ENCODE peak calls at places on chromosomes 13 and 19, in ten cellular contexts. One of them, this sample, is unnamed.

GRCh38 chr13:31045621-31046081 is 113.2 kb downstream of the TEX26 start:
- DNase-seq in erythroblast: peak
- DNase-seq in stimulated activated CD4-positive, alpha-beta T cell treated with anti-CD3 and anti-CD28 coated beads, Interleukin-4, amount 100 ng/mL, for 48 hours: peak
- DNase-seq in NCI-H748 treated with DMSO at 0.1 percent for 48 hours: no peak
- DNase-seq in AG08395: peak
- DNase-seq in AG09319: peak
- DNase-seq in activated naive CD4-positive, alpha-beta T cell treated with Interleukin-2 at 50 U/mL for 16 hours: peak
- DNase-seq in breast epithelium: no peak
- DNase-seq in NCI-H345: peak
- DNase-seq in cerebellum: no peak
- DNase-seq in this sample: peak

GRCh38 chr19:33398361-33399060 is 25.0 kb downstream of the CEBPG start:
- DNase-seq in erythroblast: no peak
- DNase-seq in cerebellum: no peak
- DNase-seq in stimulated activated CD4-positive, alpha-beta T cell treated with anti-CD3 and anti-CD28 coated beads, Interleukin-4, amount 100 ng/mL, for 48 hours: no peak
- DNase-seq in AG08395: no peak
- DNase-seq in AG09319: no peak
- DNase-seq in activated naive CD4-positive, alpha-beta T cell treated with Interleukin-2 at 50 U/mL for 16 hours: no peak
- DNase-seq in NCI-H748 treated with DMSO at 0.1 percent for 48 hours: no peak
- DNase-seq in NCI-H345: no peak
- DNase-seq in breast epithelium: no peak
- DNase-seq in this sample: no peak

GRCh38 chr19:51000981-51001380 is 423 bp downstream of the KLK8 start:
- DNase-seq in erythroblast: no peak
- DNase-seq in stimulated activated CD4-positive, alpha-beta T cell treated with anti-CD3 and anti-CD28 coated beads, Interleukin-4, amount 100 ng/mL, for 48 hours: no peak
- DNase-seq in activated naive CD4-positive, alpha-beta T cell treated with Interleukin-2 at 50 U/mL for 16 hours: no peak
- DNase-seq in NCI-H345: no peak
- DNase-seq in AG09319: no peak
- DNase-seq in breast epithelium: peak
- DNase-seq in cerebellum: no peak
- DNase-seq in NCI-H748 treated with DMSO at 0.1 percent for 48 hours: no peak
- DNase-seq in AG08395: no peak
- DNase-seq in this sample: no peak

GRCh38 chr13:78241278-78241919 is 322.8 kb upstream of the EDNRB start:
- DNase-seq in NCI-H345: peak
- DNase-seq in activated naive CD4-positive, alpha-beta T cell treated with Interleukin-2 at 50 U/mL for 16 hours: no peak
- DNase-seq in stimulated activated CD4-positive, alpha-beta T cell treated with anti-CD3 and anti-CD28 coated beads, Interleukin-4, amount 100 ng/mL, for 48 hours: peak
- DNase-seq in AG09319: no peak
- DNase-seq in erythroblast: peak
- DNase-seq in breast epithelium: no peak
- DNase-seq in AG08395: peak
- DNase-seq in cerebellum: no peak
- DNase-seq in NCI-H748 treated with DMSO at 0.1 percent for 48 hours: peak
- DNase-seq in this sample: peak

GRCh38 chr13:63910406-63910957 is 2494.8 kb upstream of the PCDH20 start:
- DNase-seq in NCI-H345: no peak
- DNase-seq in NCI-H748 treated with DMSO at 0.1 percent for 48 hours: no peak
- DNase-seq in erythroblast: no peak
- DNase-seq in activated naive CD4-positive, alpha-beta T cell treated with Interleukin-2 at 50 U/mL for 16 hours: no peak
- DNase-seq in AG09319: no peak
- DNase-seq in stimulated activated CD4-positive, alpha-beta T cell treated with anti-CD3 and anti-CD28 coated beads, Interleukin-4, amount 100 ng/mL, for 48 hours: no peak
- DNase-seq in cerebellum: no peak
- DNase-seq in AG08395: no peak
- DNase-seq in breast epithelium: no peak
- DNase-seq in this sample: peak

GRCh38 chr13:43865892-43866291 is 13.6 kb downstream of the CCDC122 start:
- DNase-seq in cerebellum: no peak
- DNase-seq in AG08395: peak
- DNase-seq in activated naive CD4-positive, alpha-beta T cell treated with Interleukin-2 at 50 U/mL for 16 hours: no peak
- DNase-seq in stimulated activated CD4-positive, alpha-beta T cell treated with anti-CD3 and anti-CD28 coated beads, Interleukin-4, amount 100 ng/mL, for 48 hours: no peak
- DNase-seq in breast epithelium: no peak
- DNase-seq in AG09319: peak
- DNase-seq in erythroblast: no peak
- DNase-seq in NCI-H345: no peak
- DNase-seq in NCI-H748 treated with DMSO at 0.1 percent for 48 hours: no peak
- DNase-seq in this sample: peak

GRCh38 chr13:27290715-27291114 is 20.1 kb downstream of the RASL11A start:
- DNase-seq in erythroblast: no peak
- DNase-seq in breast epithelium: no peak
- DNase-seq in activated naive CD4-positive, alpha-beta T cell treated with Interleukin-2 at 50 U/mL for 16 hours: no peak
- DNase-seq in NCI-H345: no peak
- DNase-seq in NCI-H748 treated with DMSO at 0.1 percent for 48 hours: no peak
- DNase-seq in AG09319: no peak
- DNase-seq in stimulated activated CD4-positive, alpha-beta T cell treated with anti-CD3 and anti-CD28 coated beads, Interleukin-4, amount 100 ng/mL, for 48 hours: no peak
- DNase-seq in AG08395: no peak
- DNase-seq in cerebellum: no peak
- DNase-seq in this sample: no peak

GRCh38 chr19:5536337-5536894 is 31.3 kb downstream of the TINCR start:
- DNase-seq in breast epithelium: no peak
- DNase-seq in cerebellum: peak
- DNase-seq in activated naive CD4-positive, alpha-beta T cell treated with Interleukin-2 at 50 U/mL for 16 hours: no peak
- DNase-seq in NCI-H345: peak
- DNase-seq in AG08395: peak
- DNase-seq in NCI-H748 treated with DMSO at 0.1 percent for 48 hours: peak
- DNase-seq in AG09319: no peak
- DNase-seq in erythroblast: no peak
- DNase-seq in stimulated activated CD4-positive, alpha-beta T cell treated with anti-CD3 and anti-CD28 coated beads, Interleukin-4, amount 100 ng/mL, for 48 hours: no peak
- DNase-seq in this sample: peak

GRCh38 chr19:35874392-35874930 is 6.1 kb downstream of the APLP1 start:
- DNase-seq in AG08395: no peak
- DNase-seq in stimulated activated CD4-positive, alpha-beta T cell treated with anti-CD3 and anti-CD28 coated beads, Interleukin-4, amount 100 ng/mL, for 48 hours: no peak
- DNase-seq in breast epithelium: no peak
- DNase-seq in cerebellum: no peak
- DNase-seq in NCI-H748 treated with DMSO at 0.1 percent for 48 hours: no peak
- DNase-seq in NCI-H345: no peak
- DNase-seq in activated naive CD4-positive, alpha-beta T cell treated with Interleukin-2 at 50 U/mL for 16 hours: no peak
- DNase-seq in erythroblast: no peak
- DNase-seq in AG09319: no peak
- DNase-seq in this sample: no peak

GRCh38 chr19:3970313-3970807 is 539 bp downstream of the DAPK3 start:
- DNase-seq in AG08395: no peak
- DNase-seq in breast epithelium: no peak
- DNase-seq in stimulated activated CD4-positive, alpha-beta T cell treated with anti-CD3 and anti-CD28 coated beads, Interleukin-4, amount 100 ng/mL, for 48 hours: no peak
- DNase-seq in NCI-H345: no peak
- DNase-seq in NCI-H748 treated with DMSO at 0.1 percent for 48 hours: no peak
- DNase-seq in activated naive CD4-positive, alpha-beta T cell treated with Interleukin-2 at 50 U/mL for 16 hours: no peak
- DNase-seq in AG09319: no peak
- DNase-seq in erythroblast: no peak
- DNase-seq in cerebellum: no peak
- DNase-seq in this sample: no peak

GRCh38 chr13:102799544-102800144 is 725 bp downstream of the BIVM start:
- DNase-seq in AG08395: peak
- DNase-seq in stimulated activated CD4-positive, alpha-beta T cell treated with anti-CD3 and anti-CD28 coated beads, Interleukin-4, amount 100 ng/mL, for 48 hours: peak
- DNase-seq in erythroblast: no peak
- DNase-seq in NCI-H345: no peak
- DNase-seq in AG09319: no peak
- DNase-seq in NCI-H748 treated with DMSO at 0.1 percent for 48 hours: no peak
- DNase-seq in breast epithelium: no peak
- DNase-seq in cerebellum: peak
- DNase-seq in activated naive CD4-positive, alpha-beta T cell treated with Interleukin-2 at 50 U/mL for 16 hours: no peak
- DNase-seq in this sample: peak

GRCh38 chr13:68550330-68550729 is 1320.2 kb upstream of the PCDH9 start:
- DNase-seq in breast epithelium: no peak
- DNase-seq in stimulated activated CD4-positive, alpha-beta T cell treated with anti-CD3 and anti-CD28 coated beads, Interleukin-4, amount 100 ng/mL, for 48 hours: no peak
- DNase-seq in activated naive CD4-positive, alpha-beta T cell treated with Interleukin-2 at 50 U/mL for 16 hours: no peak
- DNase-seq in AG09319: no peak
- DNase-seq in NCI-H748 treated with DMSO at 0.1 percent for 48 hours: no peak
- DNase-seq in cerebellum: no peak
- DNase-seq in NCI-H345: no peak
- DNase-seq in erythroblast: no peak
- DNase-seq in AG08395: no peak
- DNase-seq in this sample: no peak

GRCh38 chr13:45807520-45808099 is 43.9 kb downstream of the SIAH3 start:
- DNase-seq in NCI-H345: peak
- DNase-seq in erythroblast: peak
- DNase-seq in stimulated activated CD4-positive, alpha-beta T cell treated with anti-CD3 and anti-CD28 coated beads, Interleukin-4, amount 100 ng/mL, for 48 hours: no peak
- DNase-seq in AG08395: peak
- DNase-seq in breast epithelium: no peak
- DNase-seq in cerebellum: peak
- DNase-seq in activated naive CD4-positive, alpha-beta T cell treated with Interleukin-2 at 50 U/mL for 16 hours: peak
- DNase-seq in NCI-H748 treated with DMSO at 0.1 percent for 48 hours: peak
- DNase-seq in AG09319: no peak
- DNase-seq in this sample: peak

This sample was measured in fibroblast of pulmonary artery.